ENCODE peak calls at places on chromosome 7, in ten cellular contexts. L is esophagus squamous epithelium; S is osteocyte; T is activated CD4-positive, alpha-beta T cell treated with anti-CD3 and anti-CD28 coated beads for 48 hours; Q is stimulated activated CD8-positive, alpha-beta memory T cell treated with anti-CD3 and anti-CD28 coated beads, Interleukin-12 subunit alpha, Interleukin-12 subunit beta, amount 100 ng/mL, for 4 hours; F is IMR-90; C is T-helper 17 cell; Z is naive thymus-derived CD4-positive, alpha-beta T cell; B is endothelial cell; N is T-helper 1 cell. Y is an unnamed sample.

GRCh38 chr7:14375998-14376397 is 386.5 kb upstream of the ETV1 start:
- DNase-seq in Z (no peak), C (no peak), Q (no peak), B (no peak), S (no peak), F (no peak), N (no peak), T (no peak), L (no peak), Y (no peak)

GRCh38 chr7:4245135-4245865 is 436.8 kb upstream of the FOXK1 start:
- DNase-seq in S (no peak), N (no peak), F (no peak), C (no peak), B (no peak), Q (no peak), L (no peak), T (no peak), Z (no peak), Y (no peak)

GRCh38 chr7:934469-935320 is 19.8 kb downstream of the ADAP1 start:
- DNase-seq in F (no peak), T (no peak), C (no peak), S (no peak), B (no peak), L (no peak), Q (no peak), Z (no peak), N (no peak), Y (no peak)

GRCh38 chr7:87354749-87355148 is 9.3 kb downstream of the CROT start:
- DNase-seq in N (no peak), Q (no peak), T (no peak), L (no peak), C (no peak), S (no peak), Z (no peak), F (peak), B (no peak), Y (no peak)

GRCh38 chr7:84484502-84485079 is 290.0 kb upstream of the SEMA3A start:
- DNase-seq in Q (no peak), L (no peak), B (no peak), S (no peak), N (no peak), T (no peak), F (peak), Z (no peak), C (no peak), Y (no peak)

GRCh38 chr7:82594665-82595064 is 151.1 kb upstream of the CACNA2D1 start:
- DNase-seq in Q (no peak), C (no peak), Z (no peak), T (no peak), L (no peak), N (no peak), S (no peak), B (no peak), F (no peak), Y (peak)

GRCh38 chr7:108002726-108003590 is at the start of gene LAMB1:
- DNase-seq in B (peak), T (peak), C (no peak), L (no peak), Q (no peak), S (peak), F (peak), N (no peak), Z (no peak), Y (peak)

GRCh38 chr7:103605640-103606039 is 159.6 kb upstream of the SLC26A5 start:
- DNase-seq in F (peak), S (no peak), N (no peak), L (no peak), Q (no peak), B (no peak), C (no peak), Z (no peak), T (no peak), Y (no peak)

GRCh38 chr7:121890833-121891232 is 17.9 kb downstream of the PTPRZ1 start:
- DNase-seq in Q (no peak), N (no peak), C (no peak), L (no peak), S (no peak), Z (no peak), B (no peak), F (no peak), T (no peak), Y (no peak)

Y was measured in choroid plexus epithelial cell.